ENCODE peak calls at places on chromosomes 13 and 19, in six cellular contexts. One of them, this sample, is unnamed.
A peak's percentile ranks its signal among the peaks of the same experiment; 100 is the strongest.

GRCh38 chr19:47240996-47241918 is 10.3 kb upstream of the BBC3 start:
- DNase-seq in HFFc6: peak; percentile 52
- DNase-seq in T1000: peak; percentile 57
- DNase-seq in AG04450: no peak
- DNase-seq in epithelial cell of proximal tubule: no peak
- DNase-seq in OCI-LY7: peak; percentile 74
- DNase-seq in this sample: peak; percentile 86

GRCh38 chr19:4310247-4311121 is 6.1 kb downstream of the FSD1 start:
- DNase-seq in HFFc6: no peak
- DNase-seq in T1000: no peak
- DNase-seq in OCI-LY7: peak; percentile 67
- DNase-seq in epithelial cell of proximal tubule: no peak
- DNase-seq in AG04450: no peak
- DNase-seq in this sample: no peak

GRCh38 chr19:33781996-33782395 is 14.7 kb upstream of the KCTD15 start:
- DNase-seq in epithelial cell of proximal tubule: no peak
- DNase-seq in T1000: no peak
- DNase-seq in AG04450: no peak
- DNase-seq in OCI-LY7: no peak
- DNase-seq in HFFc6: no peak
- DNase-seq in this sample: no peak

GRCh38 chr13:26558074-26558805 is 757 bp downstream of the WASF3 start:
- DNase-seq in T1000: no peak
- DNase-seq in HFFc6: no peak
- DNase-seq in epithelial cell of proximal tubule: no peak
- DNase-seq in OCI-LY7: no peak
- DNase-seq in AG04450: no peak
- DNase-seq in this sample: no peak

GRCh38 chr19:3270908-3271307 is 46.4 kb downstream of the CELF5 start:
- DNase-seq in HFFc6: peak; percentile 54
- DNase-seq in AG04450: no peak
- DNase-seq in OCI-LY7: peak; percentile 58
- DNase-seq in epithelial cell of proximal tubule: no peak
- DNase-seq in T1000: no peak
- DNase-seq in this sample: peak; percentile 60

GRCh38 chr19:5228932-5229777 is 111.5 kb downstream of the PTPRS start:
- DNase-seq in epithelial cell of proximal tubule: no peak
- DNase-seq in T1000: no peak
- DNase-seq in AG04450: no peak
- DNase-seq in HFFc6: no peak
- DNase-seq in OCI-LY7: no peak
- DNase-seq in this sample: no peak

GRCh38 chr19:15423130-15423529 is 4.3 kb upstream of the AKAP8L start:
- DNase-seq in OCI-LY7: no peak
- DNase-seq in T1000: no peak
- DNase-seq in HFFc6: no peak
- DNase-seq in epithelial cell of proximal tubule: no peak
- DNase-seq in AG04450: no peak
- DNase-seq in this sample: no peak

GRCh38 chr19:17328517-17329060 is 6.1 kb downstream of the ANO8 start:
- DNase-seq in OCI-LY7: no peak
- DNase-seq in AG04450: no peak
- DNase-seq in T1000: no peak
- DNase-seq in HFFc6: no peak
- DNase-seq in epithelial cell of proximal tubule: no peak
- DNase-seq in this sample: no peak

GRCh38 chr13:37681295-37682032 is 82.9 kb upstream of the POSTN start:
- DNase-seq in HFFc6: peak; percentile 78
- DNase-seq in OCI-LY7: no peak
- DNase-seq in epithelial cell of proximal tubule: no peak
- DNase-seq in AG04450: peak; percentile 38
- DNase-seq in T1000: no peak
- DNase-seq in this sample: peak; percentile 45

GRCh38 chr19:40423227-40423566 is 2.6 kb downstream of the SERTAD1 start:
- DNase-seq in epithelial cell of proximal tubule: no peak
- DNase-seq in AG04450: no peak
- DNase-seq in T1000: no peak
- DNase-seq in OCI-LY7: no peak
- DNase-seq in HFFc6: no peak
- DNase-seq in this sample: no peak

GRCh38 chr13:36888645-36889044 is 31.4 kb downstream of the SMAD9 start:
- DNase-seq in HFFc6: no peak
- DNase-seq in OCI-LY7: no peak
- DNase-seq in AG04450: no peak
- DNase-seq in T1000: no peak
- DNase-seq in epithelial cell of proximal tubule: no peak
- DNase-seq in this sample: no peak

GRCh38 chr19:5923356-5923755 is 9.3 kb downstream of the CAPS start:
- DNase-seq in HFFc6: no peak
- DNase-seq in AG04450: no peak
- DNase-seq in OCI-LY7: no peak
- DNase-seq in epithelial cell of proximal tubule: no peak
- DNase-seq in T1000: no peak
- DNase-seq in this sample: no peak

GRCh38 chr19:27675771-27676170 is 1537.2 kb downstream of the UQCRFS1 start:
- DNase-seq in OCI-LY7: no peak
- DNase-seq in AG04450: no peak
- DNase-seq in HFFc6: no peak
- DNase-seq in T1000: no peak
- DNase-seq in epithelial cell of proximal tubule: no peak
- DNase-seq in this sample: no peak

GRCh38 chr19:13987101-13987890 is 18.8 kb downstream of the RFX1 start:
- DNase-seq in HFFc6: no peak
- DNase-seq in T1000: no peak
- DNase-seq in OCI-LY7: no peak
- DNase-seq in AG04450: no peak
- DNase-seq in epithelial cell of proximal tubule: no peak
- DNase-seq in this sample: no peak

This sample was measured in H4.